ENCODE peak calls at places on chromosomes 16 and 17, in five cellular contexts. One of them, this sample, is unnamed.

GRCh38 chr17:49053171-49053829 is 56.1 kb downstream of the IGF2BP1 start:
- DNase-seq in AG10803: no peak
- DNase-seq in activated T-cell treated with anti-CD3 and anti-CD28 coated beads for 48 hours: no peak
- DNase-seq in HuH-7.5: no peak
- DNase-seq in retina: no peak
- DNase-seq in this sample: no peak

GRCh38 chr17:59683283-59683682 is 23.9 kb downstream of the PTRH2 start:
- DNase-seq in retina: no peak
- DNase-seq in AG10803: no peak
- DNase-seq in HuH-7.5: no peak
- DNase-seq in activated T-cell treated with anti-CD3 and anti-CD28 coated beads for 48 hours: no peak
- DNase-seq in this sample: no peak

GRCh38 chr16:30984669-30985400 is at the start of gene HSD3B7:
- DNase-seq in retina: peak; percentile 87
- DNase-seq in activated T-cell treated with anti-CD3 and anti-CD28 coated beads for 48 hours: peak; percentile 77
- DNase-seq in AG10803: peak; percentile 73
- DNase-seq in HuH-7.5: peak; percentile 99
- DNase-seq in this sample: peak; percentile 10

GRCh38 chr16:89565506-89566372 is 5.3 kb downstream of the RPL13 start:
- DNase-seq in retina: peak; percentile 78
- DNase-seq in activated T-cell treated with anti-CD3 and anti-CD28 coated beads for 48 hours: peak; percentile 62
- DNase-seq in HuH-7.5: peak; percentile 78
- DNase-seq in AG10803: no peak
- DNase-seq in this sample: no peak

GRCh38 chr17:69672924-69673323 is 258.4 kb downstream of the MAP2K6 start:
- DNase-seq in AG10803: peak; percentile 73
- DNase-seq in activated T-cell treated with anti-CD3 and anti-CD28 coated beads for 48 hours: no peak
- DNase-seq in retina: no peak
- DNase-seq in HuH-7.5: no peak
- DNase-seq in this sample: no peak

GRCh38 chr17:15447928-15448579 is 19.4 kb downstream of the CDRT4 start:
- DNase-seq in activated T-cell treated with anti-CD3 and anti-CD28 coated beads for 48 hours: no peak
- DNase-seq in HuH-7.5: no peak
- DNase-seq in retina: no peak
- DNase-seq in AG10803: no peak
- DNase-seq in this sample: no peak

GRCh38 chr16:82063456-82064082 is 28.5 kb downstream of the HSD17B2 start:
- DNase-seq in HuH-7.5: no peak
- DNase-seq in activated T-cell treated with anti-CD3 and anti-CD28 coated beads for 48 hours: no peak
- DNase-seq in retina: no peak
- DNase-seq in AG10803: peak; percentile 11
- DNase-seq in this sample: no peak

GRCh38 chr16:75138636-75139035 is 9.7 kb upstream of the ZFP1 start:
- DNase-seq in retina: no peak
- DNase-seq in HuH-7.5: no peak
- DNase-seq in AG10803: peak; percentile 25
- DNase-seq in activated T-cell treated with anti-CD3 and anti-CD28 coated beads for 48 hours: no peak
- DNase-seq in this sample: peak; percentile 66

GRCh38 chr17:17315142-17315821 is 12.1 kb downstream of the NT5M start:
- DNase-seq in HuH-7.5: no peak
- DNase-seq in activated T-cell treated with anti-CD3 and anti-CD28 coated beads for 48 hours: no peak
- DNase-seq in retina: no peak
- DNase-seq in AG10803: no peak
- DNase-seq in this sample: no peak

GRCh38 chr17:80220709-80221215 is 535 bp downstream of the SLC26A11 start:
- DNase-seq in retina: peak; percentile 58
- DNase-seq in HuH-7.5: peak; percentile 52
- DNase-seq in AG10803: no peak
- DNase-seq in activated T-cell treated with anti-CD3 and anti-CD28 coated beads for 48 hours: peak; percentile 9
- DNase-seq in this sample: no peak

GRCh38 chr17:30477083-30477757 is at the start of gene GOSR1:
- DNase-seq in retina: peak; percentile 92
- DNase-seq in HuH-7.5: peak; percentile 46
- DNase-seq in activated T-cell treated with anti-CD3 and anti-CD28 coated beads for 48 hours: peak; percentile 85
- DNase-seq in AG10803: peak; percentile 95
- DNase-seq in this sample: peak; percentile 89

GRCh38 chr16:8686879-8687278 is 12.5 kb downstream of the ABAT start:
- DNase-seq in retina: no peak
- DNase-seq in AG10803: no peak
- DNase-seq in HuH-7.5: no peak
- DNase-seq in activated T-cell treated with anti-CD3 and anti-CD28 coated beads for 48 hours: no peak
- DNase-seq in this sample: no peak

GRCh38 chr16:67161595-67162058 is 1.9 kb downstream of the FBXL8 start:
- DNase-seq in retina: peak; percentile 2
- DNase-seq in HuH-7.5: no peak
- DNase-seq in AG10803: no peak
- DNase-seq in activated T-cell treated with anti-CD3 and anti-CD28 coated beads for 48 hours: no peak
- DNase-seq in this sample: no peak

GRCh38 chr17:14575349-14575966 is 274.6 kb downstream of the HS3ST3B1 start:
- DNase-seq in HuH-7.5: no peak
- DNase-seq in activated T-cell treated with anti-CD3 and anti-CD28 coated beads for 48 hours: no peak
- DNase-seq in retina: peak; percentile 21
- DNase-seq in AG10803: peak; percentile 20
- DNase-seq in this sample: no peak

GRCh38 chr17:82838386-82839063 is 1.3 kb downstream of the ZNF750 start:
- DNase-seq in activated T-cell treated with anti-CD3 and anti-CD28 coated beads for 48 hours: no peak
- DNase-seq in retina: no peak
- DNase-seq in AG10803: peak; percentile 56
- DNase-seq in HuH-7.5: peak; percentile 75
- DNase-seq in this sample: no peak

GRCh38 chr17:47776330-47777197 is 43.5 kb downstream of the TBX21 start:
- DNase-seq in HuH-7.5: peak; percentile 71
- DNase-seq in AG10803: peak; percentile 46
- DNase-seq in retina: peak; percentile 46
- DNase-seq in activated T-cell treated with anti-CD3 and anti-CD28 coated beads for 48 hours: no peak
- DNase-seq in this sample: no peak

GRCh38 chr16:24681793-24682192 is 47.7 kb upstream of the TNRC6A start:
- DNase-seq in activated T-cell treated with anti-CD3 and anti-CD28 coated beads for 48 hours: no peak
- DNase-seq in AG10803: peak; percentile 64
- DNase-seq in retina: no peak
- DNase-seq in HuH-7.5: no peak
- DNase-seq in this sample: no peak

GRCh38 chr16:56311208-56312027 is 113.9 kb downstream of the AMFR start:
- DNase-seq in AG10803: no peak
- DNase-seq in HuH-7.5: no peak
- DNase-seq in retina: no peak
- DNase-seq in activated T-cell treated with anti-CD3 and anti-CD28 coated beads for 48 hours: no peak
- DNase-seq in this sample: no peak

GRCh38 chr17:73285916-73286862 is 24.5 kb upstream of the CPSF4L start:
- DNase-seq in HuH-7.5: no peak
- DNase-seq in retina: no peak
- DNase-seq in activated T-cell treated with anti-CD3 and anti-CD28 coated beads for 48 hours: no peak
- DNase-seq in AG10803: no peak
- DNase-seq in this sample: no peak

GRCh38 chr16:87320510-87321227 is 3.5 kb upstream of the C16orf95 start:
- DNase-seq in HuH-7.5: no peak
- DNase-seq in retina: no peak
- DNase-seq in activated T-cell treated with anti-CD3 and anti-CD28 coated beads for 48 hours: no peak
- DNase-seq in AG10803: no peak
- DNase-seq in this sample: no peak

This sample was measured in SK-N-MC.